ENCODE peak calls at places on chromosome 21, in eight cellular contexts. L, W, V, D, O, K, Q and P are unnamed samples.

GRCh38 chr21:39300587-39300986 is 12.8 kb downstream of the BRWD1 start:
- DNase-seq in K (no peak), W (no peak), Q (no peak), V (no peak), L (no peak), D (no peak), O (no peak), P (no peak)

GRCh38 chr21:25366116-25366515 is 241.2 kb downstream of the MRPL39 start:
- DNase-seq in O (no peak), W (no peak), Q (no peak), K (no peak), L (no peak), V (no peak), D (no peak), P (no peak)

GRCh38 chr21:15781986-15782385 is 52.2 kb downstream of the USP25 start:
- DNase-seq in V (no peak), O (no peak), K (no peak), W (no peak), L (no peak), Q (no peak), D (no peak), P (no peak)

GRCh38 chr21:26405735-26406361 is 167.2 kb downstream of the CYYR1 start:
- DNase-seq in O (no peak), D (no peak), V (peak), W (no peak), K (no peak), Q (no peak), L (peak), P (no peak)

GRCh38 chr21:36478207-36478701 is 1.7 kb downstream of the CLDN14 start:
- DNase-seq in D (no peak), W (no peak), O (no peak), V (no peak), L (no peak), Q (no peak), K (no peak), P (peak)

GRCh38 chr21:36816556-36817130 is 117.7 kb downstream of the SIM2 start:
- DNase-seq in W (no peak), V (no peak), L (no peak), D (no peak), K (no peak), Q (no peak), O (no peak), P (no peak)

GRCh38 chr21:41068411-41069304 is 99.3 kb upstream of the BACE2 start:
- DNase-seq in W (peak), O (peak), V (peak), D (no peak), Q (peak), L (peak), K (peak), P (peak)

GRCh38 chr21:41901099-41901498 is 22.0 kb upstream of the PRDM15 start:
- DNase-seq in Q (no peak), O (no peak), W (no peak), L (no peak), V (no peak), D (no peak), K (no peak), P (no peak)

GRCh38 chr21:46486481-46487000 is 27.9 kb downstream of the DIP2A start:
- DNase-seq in V (no peak), L (no peak), Q (no peak), D (no peak), W (no peak), K (no peak), O (no peak), P (no peak)

GRCh38 chr21:35764586-35764985 is 295.7 kb downstream of the SETD4 start:
- DNase-seq in Q (no peak), W (no peak), K (no peak), O (no peak), D (no peak), V (no peak), L (no peak), P (no peak)

GRCh38 chr21:16422702-16423101 is 692.9 kb downstream of the USP25 start:
- DNase-seq in O (no peak), Q (no peak), K (no peak), V (no peak), D (no peak), L (no peak), W (no peak), P (no peak)

GRCh38 chr21:16954787-16955186 is 558.1 kb upstream of the CXADR start:
- DNase-seq in L (no peak), O (no peak), W (no peak), K (no peak), D (no peak), Q (no peak), V (no peak), P (no peak)

GRCh38 chr21:37459575-37459974 is 93.0 kb downstream of the DYRK1A start:
- DNase-seq in Q (no peak), V (no peak), O (no peak), W (no peak), K (no peak), D (no peak), L (no peak), P (no peak)

GRCh38 chr21:39118061-39118460 is 65.2 kb downstream of the PSMG1 start:
- DNase-seq in V (no peak), D (no peak), Q (no peak), K (no peak), O (no peak), L (no peak), W (no peak), P (no peak)

GRCh38 chr21:25901580-25901979 is 166.8 kb downstream of the GABPA start:
- DNase-seq in O (no peak), D (no peak), W (no peak), Q (no peak), K (no peak), V (no peak), L (no peak), P (no peak)

GRCh38 chr21:41894922-41895557 is 15.9 kb upstream of the PRDM15 start:
- DNase-seq in V (no peak), D (no peak), Q (no peak), K (no peak), O (no peak), W (no peak), L (no peak), P (no peak)

GRCh38 chr21:43318841-43319781 is 107.8 kb downstream of the SIK1 start:
- DNase-seq in L (no peak), Q (no peak), D (no peak), V (no peak), K (no peak), W (peak), O (no peak), P (no peak)

GRCh38 chr21:41768371-41769042 is 1.7 kb upstream of the RIPK4 start:
- DNase-seq in V (peak), K (no peak), Q (peak), O (peak), W (peak), D (no peak), L (peak), P (no peak)

GRCh38 chr21:44952929-44953627 is 13.2 kb downstream of the SLX9 start:
- DNase-seq in Q (no peak), L (no peak), D (no peak), O (no peak), W (no peak), V (no peak), K (no peak), P (no peak)

GRCh38 chr21:38229260-38229877 is 27.4 kb upstream of the KCNJ15 start:
- DNase-seq in W (no peak), K (peak), O (no peak), Q (no peak), D (no peak), L (no peak), V (peak), P (no peak)

GRCh38 chr21:42574234-42575027 is 60.8 kb downstream of the SLC37A1 start:
- DNase-seq in Q (no peak), K (no peak), O (no peak), L (peak), D (no peak), V (no peak), W (peak), P (no peak)